ENCODE peak calls at places on chromosomes 1 and 21, in ten cellular contexts. L is KG1; Y is NCI-H1417 treated with DMSO at 0.1 percent for 48 hours; K is CD8-positive, alpha-beta memory T cell; B is T-cell; R is OCI-LY7; D is naive B cell; G is amygdala; O is fibroblast of the conjunctiva; H is iris pigment epithelial cell. P is an unnamed sample.

GRCh38 chr21:33206771-33207290 is 22.9 kb upstream of the IFNAR2 start:
- DNase-seq in L (no peak), Y (no peak), K (no peak), B (no peak), R (no peak), D (no peak), G (no peak), O (no peak), H (no peak), P (peak)

GRCh38 chr1:221987860-221988520 is 246.1 kb upstream of the DUSP10 start:
- DNase-seq in L (no peak), Y (no peak), K (no peak), B (no peak), R (no peak), D (no peak), G (no peak), O (peak), H (peak), P (peak)

GRCh38 chr1:228265167-228265566 is 57.3 kb downstream of the OBSCN start:
- DNase-seq in L (no peak), Y (no peak), K (no peak), B (no peak), R (peak), D (no peak), G (no peak), O (peak), H (peak), P (peak)

GRCh38 chr1:224014328-224014649 is 99.6 kb upstream of the FBXO28 start:
- DNase-seq in L (no peak), Y (no peak), K (no peak), B (no peak), R (no peak), D (no peak), G (no peak), O (no peak), H (no peak), P (no peak)

GRCh38 chr1:228336308-228337030 is 70.2 kb downstream of the TRIM11 start:
- DNase-seq in L (no peak), Y (no peak), K (peak), B (no peak), R (no peak), D (no peak), G (no peak), O (no peak), H (peak), P (no peak)

GRCh38 chr21:37710555-37711293 is 205.5 kb downstream of the KCNJ6 start:
- DNase-seq in L (no peak), Y (peak), K (no peak), B (no peak), R (no peak), D (no peak), G (no peak), O (no peak), H (peak), P (no peak)

GRCh38 chr1:208245185-208245705 is 1.1 kb upstream of the PLXNA2 start:
- DNase-seq in L (peak), Y (peak), K (peak), B (peak), R (peak), D (peak), G (peak), O (peak), H (peak), P (peak)

GRCh38 chr1:21592086-21592865 is 76.9 kb downstream of the RAP1GAP start:
- DNase-seq in L (no peak), Y (no peak), K (no peak), B (no peak), R (no peak), D (no peak), G (no peak), O (no peak), H (no peak), P (no peak)

GRCh38 chr1:9118186-9118585 is 10.7 kb downstream of the GPR157 start:
- DNase-seq in L (no peak), Y (no peak), K (no peak), B (no peak), R (no peak), D (no peak), G (no peak), O (no peak), H (no peak), P (no peak)

GRCh38 chr21:45486443-45487160 is 55.6 kb downstream of the SLC19A1 start:
- DNase-seq in L (no peak), Y (no peak), K (no peak), B (no peak), R (no peak), D (no peak), G (no peak), O (no peak), H (no peak), P (no peak)

GRCh38 chr1:54360165-54361005 is 45.8 kb downstream of the SSBP3 start:
- DNase-seq in L (no peak), Y (no peak), K (no peak), B (no peak), R (peak), D (no peak), G (no peak), O (no peak), H (no peak), P (peak)

GRCh38 chr1:106268070-106268469 is 788.4 kb upstream of the PRMT6 start:
- DNase-seq in L (no peak), Y (no peak), K (no peak), B (no peak), R (no peak), D (no peak), G (peak), O (no peak), H (no peak), P (peak)

GRCh38 chr1:44677201-44677520 is 2.6 kb downstream of the ARMH1 start:
- DNase-seq in L (no peak), Y (no peak), K (no peak), B (no peak), R (peak), D (no peak), G (no peak), O (no peak), H (peak), P (peak)

GRCh38 chr1:20558180-20558579 is 5.8 kb downstream of the FAM43B start:
- DNase-seq in L (no peak), Y (no peak), K (no peak), B (no peak), R (no peak), D (no peak), G (no peak), O (no peak), H (no peak), P (no peak)

GRCh38 chr1:40628903-40629292 is 36.6 kb downstream of the RIMS3 start:
- DNase-seq in L (no peak), Y (no peak), K (no peak), B (no peak), R (no peak), D (no peak), G (no peak), O (no peak), H (no peak), P (no peak)

GRCh38 chr1:46521417-46521816 is 30.0 kb downstream of the KNCN start:
- DNase-seq in L (no peak), Y (no peak), K (no peak), B (no peak), R (no peak), D (no peak), G (no peak), O (no peak), H (no peak), P (peak)

GRCh38 chr1:66374561-66375111 is 159.3 kb upstream of the SGIP1 start:
- DNase-seq in L (no peak), Y (no peak), K (no peak), B (no peak), R (peak), D (peak), G (no peak), O (no peak), H (peak), P (peak)

GRCh38 chr1:54287176-54287650 is 87.2 kb downstream of the MRPL37 start:
- DNase-seq in L (no peak), Y (no peak), K (peak), B (peak), R (peak), D (no peak), G (peak), O (peak), H (peak), P (peak)

GRCh38 chr1:116323419-116323987 is 49.5 kb upstream of the ATP1A1 start:
- DNase-seq in L (no peak), Y (no peak), K (no peak), B (no peak), R (no peak), D (no peak), G (no peak), O (no peak), H (no peak), P (no peak)

GRCh38 chr1:31633117-31633516 is 11.6 kb downstream of the PEF1 start:
- DNase-seq in L (peak), Y (no peak), K (no peak), B (no peak), R (peak), D (no peak), G (no peak), O (no peak), H (peak), P (peak)

GRCh38 chr1:23555949-23556640 is 3.2 kb downstream of the ID3 start:
- DNase-seq in L (no peak), Y (no peak), K (no peak), B (no peak), R (peak), D (no peak), G (no peak), O (no peak), H (peak), P (no peak)

GRCh38 chr1:33005812-33006465 is 30.7 kb downstream of the AK2 start:
- DNase-seq in L (no peak), Y (no peak), K (no peak), B (no peak), R (no peak), D (no peak), G (no peak), O (no peak), H (peak), P (no peak)

GRCh38 chr1:13451399-13451965 is 41.2 kb downstream of the PRAMEF20 start:
- DNase-seq in L (no peak), Y (no peak), K (no peak), B (no peak), R (no peak), D (no peak), G (no peak), O (no peak), H (no peak), P (no peak)

GRCh38 chr1:226678701-226679100 is 60.4 kb downstream of the ITPKB start:
- DNase-seq in L (no peak), Y (no peak), K (peak), B (peak), R (no peak), D (no peak), G (no peak), O (no peak), H (no peak), P (no peak)

GRCh38 chr1:20603473-20604464 is 14.9 kb downstream of the CDA start:
- DNase-seq in L (no peak), Y (no peak), K (no peak), B (no peak), R (no peak), D (no peak), G (no peak), O (no peak), H (peak), P (peak)

GRCh38 chr1:237931631-237932030 is 40.9 kb upstream of the ZP4 start:
- DNase-seq in L (no peak), Y (no peak), K (no peak), B (no peak), R (no peak), D (no peak), G (no peak), O (no peak), H (no peak), P (no peak)

GRCh38 chr1:172775598-172776570 is 117.0 kb downstream of the FASLG start:
- DNase-seq in L (no peak), Y (no peak), K (no peak), B (no peak), R (no peak), D (no peak), G (no peak), O (peak), H (peak), P (no peak)

GRCh38 chr1:44650159-44650831 is 24.0 kb downstream of the TMEM53 start:
- DNase-seq in L (no peak), Y (no peak), K (no peak), B (no peak), R (no peak), D (no peak), G (peak), O (no peak), H (no peak), P (no peak)

GRCh38 chr1:113035086-113035485 is 37.9 kb upstream of the LRIG2 start:
- DNase-seq in L (no peak), Y (no peak), K (no peak), B (no peak), R (no peak), D (no peak), G (no peak), O (no peak), H (no peak), P (no peak)

GRCh38 chr1:37602750-37603694 is 7.3 kb upstream of the GNL2 start:
- DNase-seq in L (peak), Y (no peak), K (peak), B (peak), R (peak), D (peak), G (no peak), O (no peak), H (peak), P (peak)

GRCh38 chr1:46427541-46427940 is 33.4 kb downstream of the FAAH start:
- DNase-seq in L (no peak), Y (no peak), K (no peak), B (no peak), R (no peak), D (no peak), G (no peak), O (no peak), H (no peak), P (no peak)

GRCh38 chr1:201176931-201177330 is 13.7 kb upstream of the IGFN1 start:
- DNase-seq in L (no peak), Y (no peak), K (no peak), B (no peak), R (no peak), D (no peak), G (no peak), O (no peak), H (peak), P (no peak)

GRCh38 chr1:228212966-228213844 is 5.4 kb downstream of the OBSCN start:
- DNase-seq in L (peak), Y (no peak), K (peak), B (peak), R (peak), D (peak), G (peak), O (peak), H (peak), P (peak)